ENCODE peak calls at places on chromosome 6, in five cellular contexts. V, C, X, A and N are unnamed samples.
A peak's percentile ranks its signal among the peaks of the same experiment; 100 is the strongest.

GRCh38 chr6:23637296-23637695 is 488.7 kb upstream of the NRSN1 start:
- DNase-seq in V (no peak), C (no peak), X (no peak), A (no peak), N (no peak)

GRCh38 chr6:13398421-13398994 is 70.2 kb upstream of the TBC1D7 start:
- DNase-seq in V (no peak), C (no peak), X (no peak), A (no peak), N (no peak)

GRCh38 chr6:11700118-11700718 is 78.4 kb downstream of the ADTRP start:
- DNase-seq in V (no peak), C (peak; percentile 80), X (no peak), A (peak; percentile 32), N (peak; percentile 67)

GRCh38 chr6:123117145-123117908 is 121.3 kb downstream of the CLVS2 start:
- DNase-seq in V (no peak), C (no peak), X (no peak), A (no peak), N (no peak)

GRCh38 chr6:111481836-111482235 is 1.2 kb downstream of the REV3L start:
- DNase-seq in V (no peak), C (peak; percentile 39), X (no peak), A (no peak), N (peak; percentile 59)

GRCh38 chr6:157392927-157393666 is 12.1 kb downstream of the ZDHHC14 start:
- DNase-seq in V (no peak), C (no peak), X (no peak), A (no peak), N (no peak)

GRCh38 chr6:87436435-87436834 is 28.7 kb downstream of the CFAP206 start:
- DNase-seq in V (peak; percentile 27), C (peak; percentile 75), X (peak; percentile 33), A (peak; percentile 8), N (peak; percentile 76)

GRCh38 chr6:107712523-107713213 is 111.4 kb downstream of the SCML4 start:
- DNase-seq in V (no peak), C (peak; percentile 59), X (peak; percentile 29), A (no peak), N (peak; percentile 67)

GRCh38 chr6:29908710-29909109 is 33.6 kb upstream of the HLA-A start:
- DNase-seq in V (no peak), C (no peak), X (no peak), A (no peak), N (no peak)

GRCh38 chr6:155694429-155694795 is 238.8 kb upstream of the NOX3 start:
- DNase-seq in V (no peak), C (no peak), X (no peak), A (no peak), N (no peak)

GRCh38 chr6:154621611-154622010 is 111.1 kb upstream of the CNKSR3 start:
- DNase-seq in V (no peak), C (no peak), X (no peak), A (no peak), N (no peak)